ENCODE peak calls at places on chromosome 20, in five cellular contexts. G, F, Q, R and L are unnamed samples.

GRCh38 chr20:50582591-50583234 is 72.5 kb downstream of the PTPN1 start:
- DNase-seq in G (no peak), F (peak; percentile 43), Q (no peak), R (no peak), L (no peak)

GRCh38 chr20:62501801-62502495 is 26.2 kb upstream of the GATA5 start:
- DNase-seq in G (peak; percentile 53), F (no peak), Q (no peak), R (peak; percentile 32), L (no peak)

GRCh38 chr20:6636209-6637159 is 131.0 kb upstream of the BMP2 start:
- DNase-seq in G (peak; percentile 69), F (peak; percentile 6), Q (peak; percentile 17), R (no peak), L (no peak)

GRCh38 chr20:14431568-14431967 is 94.2 kb upstream of the FLRT3 start:
- DNase-seq in G (no peak), F (no peak), Q (no peak), R (no peak), L (no peak)

GRCh38 chr20:35196313-35196712 is 24.4 kb downstream of the PROCR start:
- DNase-seq in G (no peak), F (no peak), Q (no peak), R (no peak), L (no peak)

GRCh38 chr20:18058661-18059467 is 1.1 kb upstream of the OVOL2 start:
- DNase-seq in G (no peak), F (peak; percentile 89), Q (no peak), R (no peak), L (no peak)

GRCh38 chr20:42688576-42688975 is 501.1 kb downstream of the PTPRT start:
- DNase-seq in G (no peak), F (peak; percentile 23), Q (no peak), R (no peak), L (no peak)

GRCh38 chr20:8449120-8449519 is 317.1 kb downstream of the PLCB1 start:
- DNase-seq in G (peak; percentile 26), F (no peak), Q (no peak), R (no peak), L (no peak)

GRCh38 chr20:32333181-32333987 is 24.7 kb upstream of the ASXL1 start:
- DNase-seq in G (no peak), F (no peak), Q (no peak), R (no peak), L (peak; percentile 42)

GRCh38 chr20:49647509-49647908 is 66.2 kb downstream of the B4GALT5 start:
- DNase-seq in G (no peak), F (no peak), Q (no peak), R (no peak), L (no peak)

GRCh38 chr20:38258545-38259223 is 1.9 kb downstream of the KIAA1755 start:
- DNase-seq in G (no peak), F (no peak), Q (no peak), R (no peak), L (no peak)

GRCh38 chr20:16378122-16378521 is 195.1 kb downstream of the KIF16B start:
- DNase-seq in G (no peak), F (no peak), Q (no peak), R (no peak), L (no peak)

GRCh38 chr20:50575869-50576720 is 65.9 kb downstream of the PTPN1 start:
- DNase-seq in G (peak; percentile 37), F (peak; percentile 86), Q (peak; percentile 69), R (peak; percentile 28), L (no peak)

GRCh38 chr20:37417857-37418501 is 72.0 kb downstream of the SRC start:
- DNase-seq in G (no peak), F (no peak), Q (no peak), R (no peak), L (no peak)

GRCh38 chr20:35129647-35130069 is 17.5 kb downstream of the EDEM2 start:
- DNase-seq in G (no peak), F (no peak), Q (no peak), R (no peak), L (no peak)

GRCh38 chr20:11895832-11896484 is 21.7 kb upstream of the BTBD3 start:
- DNase-seq in G (no peak), F (no peak), Q (no peak), R (no peak), L (no peak)

GRCh38 chr20:33790571-33790970 is 20.6 kb upstream of the CHMP4B start:
- DNase-seq in G (no peak), F (no peak), Q (no peak), R (no peak), L (no peak)

GRCh38 chr20:61800359-61801064 is 265.2 kb downstream of the TAF4 start:
- DNase-seq in G (no peak), F (no peak), Q (no peak), R (no peak), L (no peak)

GRCh38 chr20:12435254-12435653 is 517.6 kb downstream of the BTBD3 start:
- DNase-seq in G (no peak), F (no peak), Q (no peak), R (no peak), L (no peak)

DNA sequence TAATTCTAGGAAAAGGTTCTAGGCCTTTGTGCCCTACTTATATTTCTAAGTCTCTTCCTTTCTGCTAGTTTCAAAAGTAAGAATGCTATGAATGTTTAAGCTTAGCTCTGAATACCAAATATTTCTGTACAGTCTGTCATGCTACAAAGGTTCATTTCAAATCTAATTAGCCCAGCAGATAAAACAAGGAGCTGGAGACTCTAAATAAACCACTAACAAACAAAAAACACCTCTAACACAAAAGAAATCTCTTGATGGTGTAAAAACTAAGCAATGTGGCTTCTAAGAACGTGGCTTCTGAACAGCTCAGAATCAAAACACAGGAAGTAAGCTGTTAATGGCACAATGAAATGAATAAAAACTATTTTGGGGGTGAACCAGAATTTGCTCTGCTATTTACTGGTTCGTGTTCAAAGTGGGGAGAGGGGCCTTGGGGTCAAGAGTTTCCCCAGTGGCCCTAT is 198.3 kb downstream of the BCAS1 start:
- DNase-seq in G (no peak), F (no peak), Q (no peak), R (no peak), L (no peak)
- H3K4me3 ChIP-seq in G (no peak overlapping the region), F (no peak overlapping the region), Q (no peak overlapping the region), R (peak overlapping the region; percentile 83), L (no peak overlapping the region)

GRCh38 chr20:45969712-45970634 is 2.0 kb downstream of the ZNF335 start:
- DNase-seq in G (peak; percentile 55), F (peak; percentile 87), Q (peak; percentile 30), R (no peak), L (no peak)
- H3K4me3 ChIP-seq in G (peak overlapping the region; percentile 96), F (no peak overlapping the region), Q (peak overlapping the region; percentile 93), R (peak overlapping the region; percentile 96), L (no peak overlapping the region)

DNA sequence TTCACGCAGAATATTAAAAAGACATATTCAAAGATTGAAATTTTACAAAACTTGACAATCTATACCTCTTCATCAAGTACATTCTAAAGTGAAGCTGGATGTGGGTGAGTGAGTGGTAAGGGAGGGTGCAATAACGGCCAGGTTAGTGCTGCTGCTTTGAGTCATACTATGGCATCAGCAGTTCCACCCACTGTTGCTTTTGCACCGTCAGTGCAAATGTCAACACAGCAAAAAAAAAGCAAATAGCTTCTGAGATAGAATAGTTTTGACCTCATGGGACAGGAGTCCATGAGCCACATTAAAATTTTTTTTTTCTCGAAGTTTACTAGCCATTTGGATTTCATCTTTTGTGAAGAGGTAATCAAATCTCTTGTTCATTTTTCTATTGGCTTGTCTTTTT is 31.8 kb downstream of the PSMF1 start:
- DNase-seq in G (no peak), F (no peak), Q (no peak), R (no peak), L (no peak)
- H3K4me3 ChIP-seq in G (no peak overlapping the region), F (no peak overlapping the region), Q (no peak overlapping the region), R (no peak overlapping the region), L (no peak overlapping the region)

GRCh38 chr20:47503685-47504084 is 2.0 kb downstream of the NCOA3 start:
- DNase-seq in G (no peak), F (no peak), Q (no peak), R (no peak), L (no peak)
- H3K4me3 ChIP-seq in G (peak overlapping the region; percentile 83), F (no peak overlapping the region), Q (no peak overlapping the region), R (peak overlapping the region; percentile 100), L (no peak overlapping the region)

GRCh38 chr20:63501818-63502670 is 3.2 kb upstream of the EEF1A2 start:
- DNase-seq in G (no peak), F (peak; percentile 98), Q (no peak), R (no peak), L (no peak)
- H3K4me3 ChIP-seq in G (no peak overlapping the region), F (peak overlapping the region; percentile 36), Q (no peak overlapping the region), R (no peak overlapping the region), L (no peak overlapping the region)